ENCODE peak calls at places on chromosomes 5 and 9, in six cellular contexts. One of them, this sample, is unnamed.

GRCh38 chr9:93422987-93423386 is 28.5 kb upstream of the FAM120A start:
- DNase-seq in progenitor cell of endocrine pancreas: no peak
- DNase-seq in activated naive CD8-positive, alpha-beta T cell treated with anti-CD3 and anti-CD28 coated beads, Interleukin-2, amount 50 U/mL, for 16 hours: no peak
- DNase-seq in CD4-positive, alpha-beta memory T cell: no peak
- DNase-seq in H54: no peak
- DNase-seq in midbrain: no peak
- DNase-seq in this sample: no peak

GRCh38 chr9:114214181-114214580 is 58.8 kb downstream of the COL27A1 start:
- DNase-seq in activated naive CD8-positive, alpha-beta T cell treated with anti-CD3 and anti-CD28 coated beads, Interleukin-2, amount 50 U/mL, for 16 hours: no peak
- DNase-seq in progenitor cell of endocrine pancreas: no peak
- DNase-seq in CD4-positive, alpha-beta memory T cell: no peak
- DNase-seq in midbrain: no peak
- DNase-seq in H54: no peak
- DNase-seq in this sample: no peak

GRCh38 chr9:91740713-91741112 is 209.3 kb downstream of the ROR2 start:
- DNase-seq in midbrain: no peak
- DNase-seq in progenitor cell of endocrine pancreas: no peak
- DNase-seq in activated naive CD8-positive, alpha-beta T cell treated with anti-CD3 and anti-CD28 coated beads, Interleukin-2, amount 50 U/mL, for 16 hours: no peak
- DNase-seq in H54: no peak
- DNase-seq in CD4-positive, alpha-beta memory T cell: no peak
- DNase-seq in this sample: no peak

GRCh38 chr5:178104492-178104891 is 8.8 kb upstream of the N4BP3 start:
- DNase-seq in progenitor cell of endocrine pancreas: no peak
- DNase-seq in H54: no peak
- DNase-seq in midbrain: no peak
- DNase-seq in activated naive CD8-positive, alpha-beta T cell treated with anti-CD3 and anti-CD28 coated beads, Interleukin-2, amount 50 U/mL, for 16 hours: no peak
- DNase-seq in CD4-positive, alpha-beta memory T cell: no peak
- DNase-seq in this sample: no peak

GRCh38 chr9:116059466-116059865 is 94.1 kb upstream of the PAPPA start:
- DNase-seq in midbrain: no peak
- DNase-seq in H54: no peak
- DNase-seq in activated naive CD8-positive, alpha-beta T cell treated with anti-CD3 and anti-CD28 coated beads, Interleukin-2, amount 50 U/mL, for 16 hours: no peak
- DNase-seq in progenitor cell of endocrine pancreas: no peak
- DNase-seq in CD4-positive, alpha-beta memory T cell: no peak
- DNase-seq in this sample: no peak

GRCh38 chr5:32802764-32803163 is 91.6 kb downstream of the NPR3 start:
- DNase-seq in progenitor cell of endocrine pancreas: no peak
- DNase-seq in H54: no peak
- DNase-seq in midbrain: no peak
- DNase-seq in CD4-positive, alpha-beta memory T cell: no peak
- DNase-seq in activated naive CD8-positive, alpha-beta T cell treated with anti-CD3 and anti-CD28 coated beads, Interleukin-2, amount 50 U/mL, for 16 hours: no peak
- DNase-seq in this sample: no peak

GRCh38 chr9:135494791-135495559 is 5.5 kb upstream of the MRPS2 start:
- DNase-seq in CD4-positive, alpha-beta memory T cell: no peak
- DNase-seq in activated naive CD8-positive, alpha-beta T cell treated with anti-CD3 and anti-CD28 coated beads, Interleukin-2, amount 50 U/mL, for 16 hours: no peak
- DNase-seq in midbrain: no peak
- DNase-seq in H54: no peak
- DNase-seq in progenitor cell of endocrine pancreas: no peak
- DNase-seq in this sample: no peak

GRCh38 chr9:125600194-125600593 is 106.8 kb downstream of the MAPKAP1 start:
- DNase-seq in H54: no peak
- DNase-seq in CD4-positive, alpha-beta memory T cell: no peak
- DNase-seq in midbrain: no peak
- DNase-seq in activated naive CD8-positive, alpha-beta T cell treated with anti-CD3 and anti-CD28 coated beads, Interleukin-2, amount 50 U/mL, for 16 hours: no peak
- DNase-seq in progenitor cell of endocrine pancreas: no peak
- DNase-seq in this sample: no peak

GRCh38 chr5:142000709-142001484 is 11.9 kb downstream of the GNPDA1 start:
- DNase-seq in progenitor cell of endocrine pancreas: no peak
- DNase-seq in CD4-positive, alpha-beta memory T cell: no peak
- DNase-seq in H54: no peak
- DNase-seq in midbrain: no peak
- DNase-seq in activated naive CD8-positive, alpha-beta T cell treated with anti-CD3 and anti-CD28 coated beads, Interleukin-2, amount 50 U/mL, for 16 hours: no peak
- DNase-seq in this sample: no peak

GRCh38 chr5:16057277-16057676 is 122.3 kb downstream of the MARCHF11 start:
- DNase-seq in midbrain: no peak
- DNase-seq in activated naive CD8-positive, alpha-beta T cell treated with anti-CD3 and anti-CD28 coated beads, Interleukin-2, amount 50 U/mL, for 16 hours: no peak
- DNase-seq in progenitor cell of endocrine pancreas: no peak
- DNase-seq in CD4-positive, alpha-beta memory T cell: no peak
- DNase-seq in H54: no peak
- DNase-seq in this sample: no peak

GRCh38 chr9:104881991-104882555 is 45.9 kb downstream of the ABCA1 start:
- DNase-seq in CD4-positive, alpha-beta memory T cell: no peak
- DNase-seq in activated naive CD8-positive, alpha-beta T cell treated with anti-CD3 and anti-CD28 coated beads, Interleukin-2, amount 50 U/mL, for 16 hours: no peak
- DNase-seq in midbrain: no peak
- DNase-seq in H54: no peak
- DNase-seq in progenitor cell of endocrine pancreas: no peak
- DNase-seq in this sample: no peak

GRCh38 chr9:129623331-129623730 is 2.4 kb upstream of the C9orf50 start:
- DNase-seq in CD4-positive, alpha-beta memory T cell: no peak
- DNase-seq in activated naive CD8-positive, alpha-beta T cell treated with anti-CD3 and anti-CD28 coated beads, Interleukin-2, amount 50 U/mL, for 16 hours: no peak
- DNase-seq in H54: no peak
- DNase-seq in progenitor cell of endocrine pancreas: no peak
- DNase-seq in midbrain: no peak
- DNase-seq in this sample: no peak

GRCh38 chr9:78040726-78041125 is 9.1 kb upstream of the GNAQ start:
- DNase-seq in activated naive CD8-positive, alpha-beta T cell treated with anti-CD3 and anti-CD28 coated beads, Interleukin-2, amount 50 U/mL, for 16 hours: no peak
- DNase-seq in CD4-positive, alpha-beta memory T cell: no peak
- DNase-seq in midbrain: no peak
- DNase-seq in progenitor cell of endocrine pancreas: no peak
- DNase-seq in H54: no peak
- DNase-seq in this sample: no peak

GRCh38 chr5:150624334-150625163 is 15.9 kb upstream of the SYNPO start:
- DNase-seq in activated naive CD8-positive, alpha-beta T cell treated with anti-CD3 and anti-CD28 coated beads, Interleukin-2, amount 50 U/mL, for 16 hours: no peak
- DNase-seq in midbrain: no peak
- DNase-seq in progenitor cell of endocrine pancreas: peak
- DNase-seq in CD4-positive, alpha-beta memory T cell: peak
- DNase-seq in H54: peak
- DNase-seq in this sample: no peak

GRCh38 chr9:77966718-77967117 is 64.9 kb downstream of the GNAQ start:
- DNase-seq in progenitor cell of endocrine pancreas: no peak
- DNase-seq in midbrain: no peak
- DNase-seq in H54: no peak
- DNase-seq in activated naive CD8-positive, alpha-beta T cell treated with anti-CD3 and anti-CD28 coated beads, Interleukin-2, amount 50 U/mL, for 16 hours: no peak
- DNase-seq in CD4-positive, alpha-beta memory T cell: no peak
- DNase-seq in this sample: no peak

GRCh38 chr9:127185931-127186781 is 63.7 kb upstream of the ANGPTL2 start:
- DNase-seq in activated naive CD8-positive, alpha-beta T cell treated with anti-CD3 and anti-CD28 coated beads, Interleukin-2, amount 50 U/mL, for 16 hours: no peak
- DNase-seq in progenitor cell of endocrine pancreas: no peak
- DNase-seq in H54: no peak
- DNase-seq in CD4-positive, alpha-beta memory T cell: no peak
- DNase-seq in midbrain: peak
- DNase-seq in this sample: no peak

GRCh38 chr9:99340281-99340680 is 118.2 kb downstream of the SEC61B start:
- DNase-seq in CD4-positive, alpha-beta memory T cell: no peak
- DNase-seq in midbrain: no peak
- DNase-seq in progenitor cell of endocrine pancreas: no peak
- DNase-seq in H54: no peak
- DNase-seq in activated naive CD8-positive, alpha-beta T cell treated with anti-CD3 and anti-CD28 coated beads, Interleukin-2, amount 50 U/mL, for 16 hours: no peak
- DNase-seq in this sample: no peak

GRCh38 chr9:36874921-36875320 is 159.1 kb downstream of the PAX5 start:
- DNase-seq in H54: no peak
- DNase-seq in activated naive CD8-positive, alpha-beta T cell treated with anti-CD3 and anti-CD28 coated beads, Interleukin-2, amount 50 U/mL, for 16 hours: no peak
- DNase-seq in CD4-positive, alpha-beta memory T cell: no peak
- DNase-seq in midbrain: no peak
- DNase-seq in progenitor cell of endocrine pancreas: no peak
- DNase-seq in this sample: no peak

GRCh38 chr9:121201045-121201737 is 478 bp downstream of the RAB14 start:
- DNase-seq in progenitor cell of endocrine pancreas: peak
- DNase-seq in midbrain: no peak
- DNase-seq in activated naive CD8-positive, alpha-beta T cell treated with anti-CD3 and anti-CD28 coated beads, Interleukin-2, amount 50 U/mL, for 16 hours: peak
- DNase-seq in H54: peak
- DNase-seq in CD4-positive, alpha-beta memory T cell: peak
- DNase-seq in this sample: peak

GRCh38 chr5:9288234-9288633 is 257.6 kb downstream of the SEMA5A start:
- DNase-seq in midbrain: peak
- DNase-seq in CD4-positive, alpha-beta memory T cell: no peak
- DNase-seq in progenitor cell of endocrine pancreas: no peak
- DNase-seq in H54: no peak
- DNase-seq in activated naive CD8-positive, alpha-beta T cell treated with anti-CD3 and anti-CD28 coated beads, Interleukin-2, amount 50 U/mL, for 16 hours: no peak
- DNase-seq in this sample: no peak

GRCh38 chr5:99088309-99088708 is 159.5 kb upstream of the CHD1 start:
- DNase-seq in midbrain: no peak
- DNase-seq in activated naive CD8-positive, alpha-beta T cell treated with anti-CD3 and anti-CD28 coated beads, Interleukin-2, amount 50 U/mL, for 16 hours: no peak
- DNase-seq in progenitor cell of endocrine pancreas: no peak
- DNase-seq in H54: peak
- DNase-seq in CD4-positive, alpha-beta memory T cell: no peak
- DNase-seq in this sample: no peak

GRCh38 chr9:129235931-129236331 is 57.9 kb upstream of the IER5L start:
- DNase-seq in midbrain: no peak
- DNase-seq in H54: no peak
- DNase-seq in CD4-positive, alpha-beta memory T cell: peak
- DNase-seq in progenitor cell of endocrine pancreas: no peak
- DNase-seq in activated naive CD8-positive, alpha-beta T cell treated with anti-CD3 and anti-CD28 coated beads, Interleukin-2, amount 50 U/mL, for 16 hours: no peak
- DNase-seq in this sample: peak

GRCh38 chr9:118059520-118060278 is 355.5 kb downstream of the TLR4 start:
- DNase-seq in H54: no peak
- DNase-seq in CD4-positive, alpha-beta memory T cell: no peak
- DNase-seq in activated naive CD8-positive, alpha-beta T cell treated with anti-CD3 and anti-CD28 coated beads, Interleukin-2, amount 50 U/mL, for 16 hours: no peak
- DNase-seq in midbrain: peak
- DNase-seq in progenitor cell of endocrine pancreas: peak
- DNase-seq in this sample: no peak

GRCh38 chr9:107597743-107598217 is 108.2 kb upstream of the KLF4 start:
- DNase-seq in progenitor cell of endocrine pancreas: no peak
- DNase-seq in activated naive CD8-positive, alpha-beta T cell treated with anti-CD3 and anti-CD28 coated beads, Interleukin-2, amount 50 U/mL, for 16 hours: no peak
- DNase-seq in CD4-positive, alpha-beta memory T cell: no peak
- DNase-seq in H54: no peak
- DNase-seq in midbrain: no peak
- DNase-seq in this sample: no peak

GRCh38 chr5:9401786-9402472 is 143.9 kb downstream of the SEMA5A start:
- DNase-seq in midbrain: no peak
- DNase-seq in H54: no peak
- DNase-seq in activated naive CD8-positive, alpha-beta T cell treated with anti-CD3 and anti-CD28 coated beads, Interleukin-2, amount 50 U/mL, for 16 hours: no peak
- DNase-seq in CD4-positive, alpha-beta memory T cell: no peak
- DNase-seq in progenitor cell of endocrine pancreas: no peak
- DNase-seq in this sample: no peak

GRCh38 chr5:86679529-86679928 is 61.8 kb downstream of the COX7C start:
- DNase-seq in activated naive CD8-positive, alpha-beta T cell treated with anti-CD3 and anti-CD28 coated beads, Interleukin-2, amount 50 U/mL, for 16 hours: no peak
- DNase-seq in CD4-positive, alpha-beta memory T cell: peak
- DNase-seq in midbrain: peak
- DNase-seq in progenitor cell of endocrine pancreas: no peak
- DNase-seq in H54: peak
- DNase-seq in this sample: no peak

GRCh38 chr9:75615284-75615683 is 275.2 kb upstream of the PCSK5 start:
- DNase-seq in progenitor cell of endocrine pancreas: no peak
- DNase-seq in CD4-positive, alpha-beta memory T cell: no peak
- DNase-seq in H54: no peak
- DNase-seq in midbrain: no peak
- DNase-seq in activated naive CD8-positive, alpha-beta T cell treated with anti-CD3 and anti-CD28 coated beads, Interleukin-2, amount 50 U/mL, for 16 hours: no peak
- DNase-seq in this sample: no peak

GRCh38 chr5:110027527-110028322 is 338.0 kb downstream of the MAN2A1 start:
- DNase-seq in midbrain: no peak
- DNase-seq in activated naive CD8-positive, alpha-beta T cell treated with anti-CD3 and anti-CD28 coated beads, Interleukin-2, amount 50 U/mL, for 16 hours: no peak
- DNase-seq in H54: no peak
- DNase-seq in CD4-positive, alpha-beta memory T cell: no peak
- DNase-seq in progenitor cell of endocrine pancreas: no peak
- DNase-seq in this sample: no peak

GRCh38 chr5:143376195-143376772 is 27.2 kb downstream of the NR3C1 start:
- DNase-seq in progenitor cell of endocrine pancreas: no peak
- DNase-seq in CD4-positive, alpha-beta memory T cell: no peak
- DNase-seq in H54: no peak
- DNase-seq in midbrain: no peak
- DNase-seq in activated naive CD8-positive, alpha-beta T cell treated with anti-CD3 and anti-CD28 coated beads, Interleukin-2, amount 50 U/mL, for 16 hours: no peak
- DNase-seq in this sample: no peak

GRCh38 chr5:80172067-80172690 is 83.7 kb downstream of the SERINC5 start:
- DNase-seq in progenitor cell of endocrine pancreas: no peak
- DNase-seq in midbrain: no peak
- DNase-seq in H54: no peak
- DNase-seq in CD4-positive, alpha-beta memory T cell: no peak
- DNase-seq in activated naive CD8-positive, alpha-beta T cell treated with anti-CD3 and anti-CD28 coated beads, Interleukin-2, amount 50 U/mL, for 16 hours: no peak
- DNase-seq in this sample: no peak

GRCh38 chr9:121698627-121699270 is 47.3 kb downstream of the DAB2IP start:
- DNase-seq in midbrain: no peak
- DNase-seq in activated naive CD8-positive, alpha-beta T cell treated with anti-CD3 and anti-CD28 coated beads, Interleukin-2, amount 50 U/mL, for 16 hours: no peak
- DNase-seq in H54: peak
- DNase-seq in progenitor cell of endocrine pancreas: peak
- DNase-seq in CD4-positive, alpha-beta memory T cell: no peak
- DNase-seq in this sample: no peak

GRCh38 chr5:169873642-169874041 is 106.7 kb downstream of the INSYN2B start:
- DNase-seq in CD4-positive, alpha-beta memory T cell: no peak
- DNase-seq in activated naive CD8-positive, alpha-beta T cell treated with anti-CD3 and anti-CD28 coated beads, Interleukin-2, amount 50 U/mL, for 16 hours: no peak
- DNase-seq in progenitor cell of endocrine pancreas: no peak
- DNase-seq in H54: no peak
- DNase-seq in midbrain: peak
- DNase-seq in this sample: no peak

GRCh38 chr5:174310243-174310642 is 264.7 kb downstream of the NSG2 start:
- DNase-seq in activated naive CD8-positive, alpha-beta T cell treated with anti-CD3 and anti-CD28 coated beads, Interleukin-2, amount 50 U/mL, for 16 hours: no peak
- DNase-seq in progenitor cell of endocrine pancreas: no peak
- DNase-seq in H54: no peak
- DNase-seq in midbrain: no peak
- DNase-seq in CD4-positive, alpha-beta memory T cell: no peak
- DNase-seq in this sample: no peak

This sample was measured in activated CD4-positive, CD25-positive, alpha-beta regulatory T cell treated with anti-CD3 and anti-CD28 coated beads, Interleukin-2, amount 50 U/mL, for 16 hours.